ENCODE peak calls at places on chromosome 3, in nine cellular contexts. U is astrocyte, A is mucosa of descending colon, R is brain microvascular endothelial cell, B is aorta, M is left ventricle myocardium inferior, P is kidney, X is esophagus muscularis mucosa, Y is fibroblast of lung. Z is an unnamed sample.
A peak's percentile ranks its signal among the peaks of the same experiment; 100 is the strongest.

GRCh38 chr3:126216416-126216815 is 36.0 kb upstream of the ALDH1L1 start:
- DNase-seq in A (no peak), Y (peak; percentile 2), B (no peak), U (peak; percentile 66), R (no peak), P (no peak), X (no peak), M (no peak), Z (no peak)

GRCh38 chr3:71057526-71057894 is 526.0 kb downstream of the FOXP1 start:
- DNase-seq in M (no peak), Y (no peak), X (peak; percentile 77), A (peak; percentile 69), P (no peak), B (no peak), U (no peak), R (no peak), Z (no peak)

GRCh38 chr3:112132975-112133448 is at the start of gene GCSAM:
- DNase-seq in Y (no peak), R (no peak), U (no peak), A (peak; percentile 56), X (no peak), B (no peak), P (no peak), M (peak; percentile 35), Z (no peak)

GRCh38 chr3:176867681-176868663 is 329.3 kb downstream of the TBL1XR1 start:
- DNase-seq in B (no peak), P (no peak), R (no peak), X (no peak), U (no peak), A (peak; percentile 72), Y (no peak), M (no peak), Z (peak; percentile 73)

GRCh38 chr3:114218006-114218405 is 19.4 kb downstream of the ZNF80 start:
- DNase-seq in B (no peak), R (no peak), P (no peak), X (no peak), Y (no peak), M (no peak), U (no peak), A (no peak), Z (no peak)

GRCh38 chr3:61594144-61594977 is 33.0 kb downstream of the PTPRG start:
- DNase-seq in B (no peak), X (no peak), M (no peak), Y (no peak), R (no peak), P (no peak), A (no peak), U (no peak), Z (no peak)

GRCh38 chr3:151425640-151426336 is 35.1 kb downstream of the IGSF10 start:
- DNase-seq in Y (no peak), A (no peak), R (no peak), M (no peak), P (no peak), B (no peak), U (peak; percentile 41), X (no peak), Z (no peak)

GRCh38 chr3:132405609-132406299 is 11.5 kb upstream of the DNAJC13 start:
- DNase-seq in P (no peak), A (no peak), X (no peak), U (no peak), B (no peak), M (no peak), R (no peak), Y (peak; percentile 3), Z (no peak)

GRCh38 chr3:133832802-133833144 is 27.2 kb downstream of the SRPRB start:
- DNase-seq in P (no peak), M (no peak), A (no peak), U (no peak), B (no peak), R (no peak), X (peak; percentile 88), Y (no peak), Z (no peak)

GRCh38 chr3:4417449-4417848 is 49.6 kb downstream of the SUMF1 start:
- DNase-seq in U (peak; percentile 65), X (no peak), R (peak; percentile 74), Y (peak; percentile 67), M (no peak), B (no peak), P (no peak), A (no peak), Z (no peak)

GRCh38 chr3:150410311-150411105 is 2.4 kb downstream of the TSC22D2 start:
- DNase-seq in X (no peak), Y (no peak), B (peak; percentile 82), M (peak; percentile 36), U (peak; percentile 20), P (peak; percentile 85), A (peak; percentile 52), R (no peak), Z (peak; percentile 46)

GRCh38 chr3:42180901-42181300 is 85.1 kb downstream of the CCK start:
- DNase-seq in P (no peak), A (peak; percentile 44), X (no peak), B (no peak), M (no peak), Y (no peak), U (no peak), R (no peak), Z (no peak)

GRCh38 chr3:146163584-146163983 is 2.6 kb upstream of the PLOD2 start:
- DNase-seq in A (no peak), B (no peak), P (no peak), Y (peak; percentile 94), R (peak; percentile 66), M (no peak), X (no peak), U (peak; percentile 97), Z (no peak)

GRCh38 chr3:100216713-100217112 is 44.1 kb upstream of the TBC1D23 start:
- DNase-seq in R (no peak), A (no peak), M (no peak), X (no peak), Y (no peak), P (no peak), B (no peak), U (peak; percentile 87), Z (no peak)

GRCh38 chr3:113736548-113737089 is 9.4 kb downstream of the NAA50 start:
- DNase-seq in P (no peak), A (no peak), R (peak; percentile 28), M (no peak), Y (peak; percentile 83), X (no peak), B (no peak), U (peak; percentile 35), Z (no peak)

GRCh38 chr3:104412608-104413580 is 953.8 kb upstream of the ALCAM start:
- DNase-seq in B (no peak), U (no peak), R (no peak), Y (no peak), P (no peak), A (no peak), M (no peak), X (no peak), Z (no peak)

GRCh38 chr3:72271215-72271614 is 486.3 kb upstream of the PROK2 start:
- DNase-seq in M (no peak), R (no peak), A (no peak), B (no peak), Y (peak; percentile 9), X (no peak), U (no peak), P (no peak), Z (no peak)

GRCh38 chr3:60146121-60146520 is 1096.3 kb upstream of the CFAP20DC start:
- DNase-seq in M (no peak), R (no peak), B (no peak), P (no peak), U (no peak), Y (no peak), X (no peak), A (no peak), Z (no peak)

GRCh38 chr3:98573231-98573728 is 20.1 kb downstream of the CPOX start:
- DNase-seq in Y (peak; percentile 54), M (no peak), A (no peak), U (no peak), P (no peak), B (no peak), R (no peak), X (no peak), Z (no peak)

GRCh38 chr3:183774631-183775030 is 50.7 kb downstream of the MAP6D1 start:
- DNase-seq in M (no peak), X (no peak), R (peak; percentile 65), U (peak; percentile 85), B (no peak), A (no peak), Y (no peak), P (no peak), Z (no peak)
- H3K36me3 ChIP-seq in M (peaks cover 70% of the 10 kb centered on the region), X (peaks cover 91% of the 10 kb centered on the region), R (peaks cover 57% of the 10 kb centered on the region), U (peaks cover 47% of the 10 kb centered on the region), B (peaks cover 4% of the 10 kb centered on the region), A (no peaks in the 10 kb centered on the region), Y (peaks cover 7% of the 10 kb centered on the region), P (peaks cover 23% of the 10 kb centered on the region), Z (peaks cover 86% of the 10 kb centered on the region)

DNA sequence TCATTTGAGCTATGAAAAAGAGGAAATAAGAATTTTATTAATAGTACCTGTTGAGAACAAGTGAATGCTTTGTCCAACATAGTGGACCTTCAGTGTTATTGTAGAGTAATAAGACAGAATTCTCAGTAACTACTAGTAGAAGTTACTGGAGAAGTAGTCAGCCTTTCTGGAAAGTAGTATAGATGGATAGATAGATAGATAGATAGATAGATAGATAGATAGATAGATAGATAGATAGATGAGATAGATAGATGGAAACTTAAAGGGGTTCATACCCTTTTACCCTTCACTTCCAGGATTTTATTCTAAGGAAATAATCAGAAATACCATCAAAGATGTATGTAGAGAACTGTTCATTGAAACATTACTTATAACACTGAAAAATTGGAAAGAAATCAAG is 5.2 kb downstream of the FAM162A start:
- DNase-seq in A (no peak), X (no peak), R (no peak), U (no peak), Y (no peak), B (no peak), P (no peak), M (no peak), Z (no peak)
- H3K36me3 ChIP-seq in A (no peaks in the 10 kb centered on the region), X (peaks cover 11% of the 10 kb centered on the region), R (no peaks in the 10 kb centered on the region), U (no peaks in the 10 kb centered on the region), Y (no peaks in the 10 kb centered on the region), B (no peaks in the 10 kb centered on the region), P (no peaks in the 10 kb centered on the region), M (peaks cover 14% of the 10 kb centered on the region), Z (no peaks in the 10 kb centered on the region)

DNA sequence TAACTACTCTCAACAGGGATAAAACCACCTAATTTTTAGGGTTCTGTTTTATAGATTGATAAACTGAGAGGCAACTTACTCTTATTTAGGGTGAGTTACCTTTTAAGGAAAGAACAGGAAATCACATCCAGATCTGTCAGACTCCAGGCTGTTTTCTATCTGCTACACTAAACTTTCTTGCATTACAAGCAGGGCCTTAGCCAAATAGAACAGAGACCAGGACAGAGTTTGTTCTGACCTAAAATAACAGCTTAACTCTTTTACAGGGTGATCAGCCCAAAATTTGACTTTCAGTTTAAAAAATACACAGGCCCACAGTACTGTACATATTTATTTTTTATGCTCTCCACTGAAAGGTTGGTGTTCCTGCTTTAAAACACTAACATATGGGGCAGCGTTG is 38.6 kb downstream of the SGO1 start:
- DNase-seq in U (no peak), A (no peak), X (no peak), R (no peak), B (no peak), M (no peak), Y (peak; percentile 77), P (no peak), Z (no peak)
- H3K36me3 ChIP-seq in U (no peaks in the 10 kb centered on the region), A (no peaks in the 10 kb centered on the region), X (peaks cover 46% of the 10 kb centered on the region), R (no peaks in the 10 kb centered on the region), B (peaks cover 4% of the 10 kb centered on the region), M (peaks cover 60% of the 10 kb centered on the region), Y (no peaks in the 10 kb centered on the region), P (peaks cover 3% of the 10 kb centered on the region), Z (peaks cover 63% of the 10 kb centered on the region)

DNA sequence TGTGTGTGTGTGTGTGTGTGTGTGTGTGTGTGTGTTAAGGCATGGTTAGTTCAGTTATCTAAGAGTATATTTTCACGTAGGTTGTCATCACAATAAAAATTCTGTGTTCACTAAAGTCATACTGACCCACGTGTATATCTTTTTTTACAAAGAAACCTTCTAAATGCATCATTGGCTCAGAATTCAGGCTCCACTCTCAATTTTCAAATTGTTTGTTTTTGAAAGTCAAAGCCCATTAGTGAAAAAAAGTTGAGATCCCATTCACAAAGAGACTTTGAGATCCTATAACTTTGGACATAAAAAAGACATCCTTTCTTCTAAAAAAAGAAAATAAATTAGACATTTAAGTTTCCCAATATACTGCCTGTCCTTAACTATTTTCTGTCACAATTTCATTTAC is 59.3 kb downstream of the GBE1 start:
- DNase-seq in A (no peak), B (no peak), X (no peak), M (no peak), P (no peak), Y (no peak), R (no peak), U (no peak), Z (no peak)
- H3K36me3 ChIP-seq in A (no peaks in the 10 kb centered on the region), B (no peaks in the 10 kb centered on the region), X (peaks cover 7% of the 10 kb centered on the region), M (peaks cover 27% of the 10 kb centered on the region), P (no peaks in the 10 kb centered on the region), Y (no peaks in the 10 kb centered on the region), R (no peaks in the 10 kb centered on the region), U (no peaks in the 10 kb centered on the region), Z (peaks cover 4% of the 10 kb centered on the region)